ENCODE peak calls at places on chromosome 11, in five cellular contexts. D is SJSA1, K is astrocyte of the cerebellum, M is psoas muscle, E is LNCaP clone FGC. J is an unnamed sample.
A peak's percentile ranks its signal among the peaks of the same experiment; 100 is the strongest.

GRCh38 chr11:68002943-68003845 is 703 bp downstream of the UNC93B1 start:
- DNase-seq in E (no peak), M (peak; percentile 61), D (peak; percentile 57), K (no peak), J (no peak)

GRCh38 chr11:62108971-62109391 is 14.8 kb upstream of the INCENP start:
- DNase-seq in E (no peak), M (no peak), D (peak; percentile 62), K (peak; percentile 19), J (no peak)

GRCh38 chr11:75557649-75558494 is 4.2 kb upstream of the SERPINH1 start:
- DNase-seq in K (peak; percentile 84), D (peak; percentile 61), M (no peak), E (no peak), J (peak; percentile 68)

GRCh38 chr11:132942611-132943324 is 589.5 kb downstream of the OPCML start:
- DNase-seq in E (no peak), D (no peak), M (no peak), K (no peak), J (no peak)

GRCh38 chr11:102883132-102883531 is 8.3 kb upstream of the MMP12 start:
- DNase-seq in K (no peak), M (no peak), E (no peak), D (no peak), J (no peak)

GRCh38 chr11:93236741-93237675 is 39.2 kb upstream of the SLC36A4 start:
- DNase-seq in D (no peak), M (no peak), E (peak; percentile 96), K (peak; percentile 28), J (no peak)

GRCh38 chr11:101583180-101584128 is at the start of gene TRPC6:
- DNase-seq in K (no peak), E (no peak), M (peak; percentile 54), D (no peak), J (no peak)

GRCh38 chr11:47524200-47524874 is 28.6 kb downstream of the CELF1 start:
- DNase-seq in K (no peak), E (no peak), M (no peak), D (no peak), J (no peak)

GRCh38 chr11:109037856-109038780 is 373.2 kb downstream of the DDX10 start:
- DNase-seq in E (no peak), D (peak; percentile 39), K (peak; percentile 93), M (no peak), J (peak; percentile 27)

GRCh38 chr11:33040127-33040861 is 922 bp downstream of the TCP11L1 start:
- DNase-seq in D (no peak), E (no peak), M (no peak), K (no peak), J (no peak)

GRCh38 chr11:11244470-11245080 is 108.5 kb downstream of the CSNK2A3 start:
- DNase-seq in K (no peak), D (no peak), E (no peak), M (no peak), J (no peak)

GRCh38 chr11:61718613-61719302 is 33.7 kb upstream of the MYRF start:
- DNase-seq in K (no peak), D (peak; percentile 91), E (no peak), M (no peak), J (peak; percentile 15)

GRCh38 chr11:35746356-35747153 is 84.0 kb downstream of the TRIM44 start:
- DNase-seq in E (no peak), D (no peak), M (no peak), K (no peak), J (no peak)

GRCh38 chr11:65546217-65546958 is 11.8 kb downstream of the LTBP3 start:
- DNase-seq in E (no peak), K (no peak), M (peak; percentile 86), D (peak; percentile 69), J (no peak)
- H3K4me3 ChIP-seq in E (peak overlapping the region; percentile 42), K (no peak overlapping the region), M (no peak overlapping the region), D (no peak overlapping the region), J (no peak overlapping the region)

GRCh38 chr11:2166091-2166851 is 5.3 kb upstream of the INS start:
- DNase-seq in K (no peak), D (no peak), M (no peak), E (no peak), J (no peak)
- H3K4me3 ChIP-seq in K (no peak overlapping the region), D (no peak overlapping the region), M (peak overlapping the region; percentile 49), E (no peak overlapping the region), J (no peak overlapping the region)

GRCh38 chr11:1892558-1892957 is 863 bp upstream of the PRR33 start:
- DNase-seq in K (no peak), E (no peak), D (no peak), M (no peak), J (no peak)
- H3K4me3 ChIP-seq in K (no peak overlapping the region), E (no peak overlapping the region), D (no peak overlapping the region), M (no peak overlapping the region), J (no peak overlapping the region)

GRCh38 chr11:113554531-113554930 is 79.3 kb upstream of the DRD2 start:
- DNase-seq in E (no peak), K (no peak), D (no peak), M (no peak), J (no peak)
- H3K4me3 ChIP-seq in E (no peak overlapping the region), K (no peak overlapping the region), D (no peak overlapping the region), M (no peak overlapping the region), J (no peak overlapping the region)

DNA sequence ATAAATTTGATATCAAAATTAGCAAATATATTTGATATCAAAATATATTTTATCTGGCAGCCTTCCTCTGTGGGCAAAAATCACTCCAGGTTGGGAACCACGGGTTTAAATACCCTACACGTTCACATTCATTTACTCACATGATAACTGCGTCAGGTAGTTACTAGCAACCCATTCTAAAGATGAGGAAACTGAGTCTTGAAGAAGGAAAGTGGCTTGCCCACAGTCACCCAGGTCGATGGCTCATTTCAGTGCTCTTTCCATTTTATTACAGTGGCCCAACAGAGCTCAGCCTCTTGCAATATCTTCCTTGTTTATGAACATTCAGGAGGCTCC is 19.2 kb upstream of the CDON start:
- DNase-seq in M (no peak), D (no peak), K (no peak), E (no peak), J (no peak)
- H3K4me3 ChIP-seq in M (no peak overlapping the region), D (no peak overlapping the region), K (no peak overlapping the region), E (no peak overlapping the region), J (no peak overlapping the region)

GRCh38 chr11:834371-835316 is 1.9 kb downstream of the CD151 start:
- DNase-seq in D (peak; percentile 88), E (no peak), K (no peak), M (peak; percentile 92), J (no peak)
- H3K4me3 ChIP-seq in D (peak overlapping the region; percentile 0), E (no peak overlapping the region), K (peak overlapping the region; percentile 72), M (peak overlapping the region; percentile 92), J (peak overlapping the region; percentile 80)

DNA sequence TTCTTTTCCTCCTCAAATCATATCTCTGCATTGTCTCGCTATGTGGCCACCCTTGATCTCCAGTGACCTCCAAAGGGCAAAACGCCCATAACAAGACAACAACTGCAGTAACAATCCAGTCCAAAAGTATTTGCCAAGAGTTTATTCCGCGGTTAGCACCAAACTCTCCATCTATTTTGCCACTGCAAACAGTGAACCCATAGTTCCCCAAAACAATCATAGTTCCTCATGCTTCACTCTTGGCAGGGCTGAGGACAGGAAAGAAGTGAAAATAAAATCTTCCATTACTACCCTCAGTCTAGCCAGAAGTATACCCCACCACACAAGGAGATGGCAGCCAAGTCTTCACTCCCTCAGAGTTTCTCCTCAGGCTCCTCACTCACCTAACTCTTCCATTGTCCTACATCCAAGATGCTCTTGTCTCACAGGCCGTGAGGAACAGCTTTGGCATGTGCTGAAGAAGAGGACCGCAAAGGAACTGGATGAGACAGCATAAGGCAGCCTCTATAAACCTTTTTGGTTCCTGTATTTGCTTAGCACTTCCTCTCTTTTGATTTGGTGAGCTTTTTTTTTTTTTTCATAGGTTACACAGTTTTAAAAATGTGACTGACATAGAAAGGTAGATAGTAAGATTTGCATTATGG is at the start of gene LPXN:
- DNase-seq in K (no peak), D (no peak), E (no peak), M (no peak), J (no peak)
- H3K4me3 ChIP-seq in K (no peak within 1 kb of the TSS), D (no peak within 1 kb of the TSS), E (no peak within 1 kb of the TSS), M (peak within 1 kb of the TSS; percentile 92), J (peak within 1 kb of the TSS; percentile 5)

GRCh38 chr11:117197516-117198456 is 1.4 kb upstream of the TAGLN start:
- DNase-seq in E (no peak), K (no peak), D (peak; percentile 50), M (peak; percentile 48), J (no peak)
- H3K4me3 ChIP-seq in E (no peak overlapping the region), K (no peak overlapping the region), D (no peak overlapping the region), M (peak overlapping the region; percentile 58), J (no peak overlapping the region)

J was measured in BJ.